ENCODE peak calls at places on chromosome 19, in eight cellular contexts. T is uterus, Y is fibroblast of mammary gland, N is AG04450, H is retinal pigment epithelial cell, F is hepatocyte, B is astrocyte of the cerebellum, Z is tibial nerve. E is an unnamed sample.

GRCh38 chr19:52638601-52639000 is 446 bp upstream of the ZNF83 start:
- DNase-seq in T (peak), Y (peak), N (peak), H (no peak), F (peak), B (no peak), Z (no peak), E (no peak)

GRCh38 chr19:2219726-2220125 is 16.4 kb downstream of the PLEKHJ1 start:
- DNase-seq in T (no peak), Y (no peak), N (no peak), H (no peak), F (no peak), B (no peak), Z (no peak), E (no peak)

GRCh38 chr19:2290441-2291184 is 8.6 kb upstream of the PEAK3 start:
- DNase-seq in T (no peak), Y (no peak), N (no peak), H (no peak), F (no peak), B (no peak), Z (no peak), E (no peak)

GRCh38 chr19:10224337-10224736 is 6.8 kb downstream of the S1PR2 start:
- DNase-seq in T (no peak), Y (no peak), N (no peak), H (no peak), F (no peak), B (no peak), Z (no peak), E (no peak)

GRCh38 chr19:37699057-37699456 is 20.5 kb downstream of the ZNF607 start:
- DNase-seq in T (no peak), Y (no peak), N (no peak), H (no peak), F (no peak), B (no peak), Z (no peak), E (peak)

GRCh38 chr19:33427801-33428626 is 54.5 kb downstream of the CEBPG start:
- DNase-seq in T (no peak), Y (no peak), N (no peak), H (no peak), F (no peak), B (no peak), Z (no peak), E (no peak)

GRCh38 chr19:45253396-45254027 is 2.4 kb downstream of the MARK4 start:
- DNase-seq in T (no peak), Y (peak), N (no peak), H (no peak), F (no peak), B (no peak), Z (no peak), E (peak)

GRCh38 chr19:7482584-7483439 is 6.0 kb downstream of the PEX11G start:
- DNase-seq in T (no peak), Y (no peak), N (no peak), H (no peak), F (peak), B (no peak), Z (peak), E (peak)

GRCh38 chr19:39167461-39168257 is 29.1 kb upstream of the NCCRP1 start:
- DNase-seq in T (no peak), Y (no peak), N (no peak), H (no peak), F (peak), B (no peak), Z (no peak), E (no peak)

GRCh38 chr19:6018786-6019185 is 40.8 kb upstream of the RANBP3 start:
- DNase-seq in T (no peak), Y (no peak), N (no peak), H (no peak), F (no peak), B (no peak), Z (no peak), E (no peak)

GRCh38 chr19:28196961-28197360 is 1016.0 kb downstream of the UQCRFS1 start:
- DNase-seq in T (no peak), Y (no peak), N (no peak), H (no peak), F (no peak), B (no peak), Z (no peak), E (no peak)

GRCh38 chr19:58372311-58373133 is 8.3 kb downstream of the ZNF837 start:
- DNase-seq in T (no peak), Y (no peak), N (no peak), H (no peak), F (no peak), B (no peak), Z (no peak), E (no peak)

GRCh38 chr19:45340232-45340898 is at the start of gene KLC3:
- DNase-seq in T (no peak), Y (no peak), N (no peak), H (no peak), F (peak), B (no peak), Z (no peak), E (no peak)

GRCh38 chr19:6551607-6552450 is 21.0 kb downstream of the TNFSF9 start:
- DNase-seq in T (no peak), Y (peak), N (no peak), H (no peak), F (peak), B (no peak), Z (no peak), E (peak)

GRCh38 chr19:16148443-16149045 is 5.1 kb downstream of the HSH2D start:
- DNase-seq in T (no peak), Y (no peak), N (no peak), H (no peak), F (no peak), B (no peak), Z (no peak), E (no peak)

GRCh38 chr19:38359242-38360021 is 14.9 kb upstream of the PSMD8 start:
- DNase-seq in T (no peak), Y (no peak), N (no peak), H (no peak), F (no peak), B (no peak), Z (no peak), E (no peak)

GRCh38 chr19:8682472-8682871 is 16.1 kb downstream of the ACTL9 start:
- DNase-seq in T (no peak), Y (no peak), N (no peak), H (no peak), F (no peak), B (no peak), Z (no peak), E (no peak)

GRCh38 chr19:51136891-51137551 is 5.1 kb upstream of the SIGLEC7 start:
- DNase-seq in T (no peak), Y (no peak), N (no peak), H (no peak), F (no peak), B (no peak), Z (no peak), E (no peak)

GRCh38 chr19:51140441-51140840 is 1.7 kb upstream of the SIGLEC7 start:
- DNase-seq in T (no peak), Y (no peak), N (no peak), H (no peak), F (no peak), B (no peak), Z (no peak), E (no peak)

GRCh38 chr19:51139299-51140018 is 2.6 kb upstream of the SIGLEC7 start:
- DNase-seq in T (no peak), Y (no peak), N (no peak), H (no peak), F (no peak), B (no peak), Z (no peak), E (no peak)

GRCh38 chr19:51137812-51138425 is 4.2 kb upstream of the SIGLEC7 start:
- DNase-seq in T (no peak), Y (no peak), N (no peak), H (no peak), F (no peak), B (no peak), Z (no peak), E (no peak)

DNA sequence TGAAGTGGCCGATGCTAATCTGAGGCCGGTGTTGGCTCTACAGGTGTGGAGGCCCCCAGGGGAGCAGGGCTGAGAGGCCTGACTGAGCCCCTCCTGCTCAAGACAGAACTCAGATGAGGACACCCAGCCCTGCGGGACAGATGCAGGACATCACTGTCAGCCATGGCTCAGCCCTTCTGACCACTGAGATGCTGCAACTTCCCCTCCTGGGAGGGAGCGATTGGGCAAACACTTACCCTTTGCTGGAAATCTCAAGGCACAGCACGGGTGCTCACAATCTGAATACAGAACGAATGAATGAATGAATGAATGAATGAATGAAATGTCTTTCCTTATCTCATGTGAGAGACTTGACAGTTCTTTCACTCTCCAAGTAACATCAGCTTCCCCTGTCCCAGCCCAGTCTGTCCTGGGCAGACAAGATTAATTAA is 3.5 kb upstream of the SIGLEC7 start:
- DNase-seq in T (no peak), Y (no peak), N (no peak), H (no peak), F (no peak), B (no peak), Z (no peak), E (peak)
- H3K4me3 ChIP-seq in T (no peak), Y (no peak), N (no peak), H (no peak), F (no peak), B (no peak), Z (no peak), E (no peak)

GRCh38 chr19:48968179-48968661 is 3.1 kb downstream of the FTL start:
- DNase-seq in T (no peak), Y (peak), N (no peak), H (no peak), F (no peak), B (no peak), Z (no peak), E (no peak)

GRCh38 chr19:48969276-48970138 is 4.4 kb downstream of the FTL start:
- DNase-seq in T (no peak), Y (peak), N (no peak), H (no peak), F (no peak), B (no peak), Z (no peak), E (no peak)

GRCh38 chr19:48970139-48970766 is 5.1 kb downstream of the FTL start:
- DNase-seq in T (no peak), Y (no peak), N (no peak), H (no peak), F (no peak), B (no peak), Z (no peak), E (no peak)

GRCh38 chr19:48968813-48969218 is 3.7 kb downstream of the FTL start:
- DNase-seq in T (no peak), Y (no peak), N (no peak), H (no peak), F (no peak), B (no peak), Z (no peak), E (peak)

DNA sequence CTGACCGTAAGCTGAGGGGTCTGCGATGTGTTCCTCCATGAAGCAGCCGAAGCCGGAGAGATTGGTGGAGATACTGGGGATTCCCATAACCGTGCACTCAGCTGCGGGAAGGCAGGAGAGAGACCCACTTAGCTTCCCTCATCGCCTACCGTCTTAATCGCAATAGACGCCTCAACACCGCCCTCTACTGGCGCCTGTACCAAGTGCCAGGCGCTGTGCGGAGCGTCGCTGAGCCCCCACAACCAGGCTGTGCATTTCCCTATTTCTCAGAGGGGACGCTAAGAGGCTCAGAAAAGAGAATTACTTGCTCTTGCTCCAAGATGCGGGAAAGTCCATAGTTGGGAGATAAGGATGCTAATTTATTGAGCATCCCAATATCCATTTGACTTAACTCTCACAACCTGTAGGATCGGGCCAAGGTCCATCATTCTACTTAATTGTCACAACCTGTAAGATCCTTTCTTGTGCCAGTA is 5.8 kb downstream of the FTL start:
- DNase-seq in T (peak), Y (peak), N (no peak), H (no peak), F (peak), B (peak), Z (peak), E (peak)
- TF ChIP-seq CTCF in T (peak), Y (peak), N (peak), H (peak), F (peak), B (peak), Z (peak), E (peak)

GRCh38 chr19:56111601-56112312 is 9.3 kb downstream of the ZNF787 start:
- DNase-seq in T (no peak), Y (no peak), N (no peak), H (peak), F (no peak), B (no peak), Z (no peak), E (no peak)
- H3K4me3 ChIP-seq in T (no peak), Y (no peak), N (no peak), H (no peak), F (no peak), B (no peak), Z (no peak), E (no peak)

GRCh38 chr19:3360494-3361383 is 5.6 kb upstream of the NFIC start:
- DNase-seq in T (peak), Y (peak), N (no peak), H (no peak), F (no peak), B (no peak), Z (peak), E (peak)
- TF ChIP-seq CTCF in T (peak), Y (no peak), N (no peak), H (no peak), F (peak), B (no peak), Z (no peak), E (no peak)

GRCh38 chr19:703329-703650 is 5.4 kb upstream of the PALM start:
- DNase-seq in T (no peak), Y (no peak), N (no peak), H (no peak), F (no peak), B (no peak), Z (no peak), E (no peak)
- H3K4me3 ChIP-seq in T (no peak), Y (no peak), N (no peak), H (no peak), F (no peak), B (no peak), Z (no peak), E (no peak)

GRCh38 chr19:13033244-13033643 is 38.0 kb downstream of the NFIX start:
- DNase-seq in T (no peak), Y (no peak), N (no peak), H (no peak), F (no peak), B (no peak), Z (no peak), E (no peak)
- TF ChIP-seq CTCF in T (no peak), Y (peak), N (peak), H (peak), F (peak), B (no peak), Z (no peak), E (no peak)

GRCh38 chr19:4578552-4579248 is 19.2 kb upstream of the SEMA6B start:
- DNase-seq in T (no peak), Y (no peak), N (no peak), H (no peak), F (peak), B (no peak), Z (no peak), E (no peak)

GRCh38 chr19:4579389-4579788 is 19.9 kb upstream of the SEMA6B start:
- DNase-seq in T (no peak), Y (no peak), N (no peak), H (no peak), F (no peak), B (no peak), Z (no peak), E (no peak)

GRCh38 chr19:4581381-4582111 is 22.1 kb upstream of the SEMA6B start:
- DNase-seq in T (no peak), Y (no peak), N (no peak), H (no peak), F (no peak), B (no peak), Z (no peak), E (peak)

GRCh38 chr19:4580961-4581380 is 21.5 kb upstream of the SEMA6B start:
- DNase-seq in T (no peak), Y (no peak), N (no peak), H (no peak), F (no peak), B (no peak), Z (no peak), E (no peak)

GRCh38 chr19:4580021-4580901 is 20.8 kb upstream of the SEMA6B start:
- DNase-seq in T (no peak), Y (no peak), N (no peak), H (no peak), F (peak), B (no peak), Z (no peak), E (no peak)
- H3K4me3 ChIP-seq in T (peak), Y (no peak), N (no peak), H (peak), F (no peak), B (peak), Z (no peak), E (peak)

DNA sequence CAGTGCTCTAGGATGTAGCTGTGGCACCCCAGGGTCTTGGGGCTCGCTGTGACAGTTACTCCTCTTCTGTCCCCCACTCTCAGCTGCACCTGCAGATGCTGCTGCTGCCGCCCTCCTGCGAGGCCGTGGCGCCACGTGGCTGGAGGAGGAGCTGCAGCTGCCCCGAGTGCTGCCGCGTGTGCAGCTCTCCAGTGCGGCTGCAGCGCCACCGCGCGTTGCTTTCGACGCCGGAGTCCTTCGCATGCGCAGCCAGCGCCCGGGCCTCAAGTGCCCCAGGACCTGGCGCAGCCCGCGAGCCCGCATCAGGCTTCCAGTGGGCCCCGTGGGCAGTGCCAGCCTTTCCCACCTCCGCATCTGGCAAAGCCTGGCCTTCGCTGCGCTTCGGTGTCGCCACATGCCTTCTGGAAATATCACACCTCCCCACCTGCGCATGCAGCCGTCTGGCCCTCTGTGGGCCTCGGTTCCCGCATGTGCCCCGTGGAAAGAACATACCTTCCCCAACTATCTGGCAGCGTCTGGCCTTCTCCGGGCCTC is 692 bp upstream of the ZNF580 start:
- DNase-seq in T (no peak), Y (peak), N (no peak), H (peak), F (no peak), B (no peak), Z (no peak), E (peak)
- TF ChIP-seq CTCF in T (peak), Y (peak), N (peak), H (peak), F (peak), B (peak), Z (peak), E (peak)

DNA sequence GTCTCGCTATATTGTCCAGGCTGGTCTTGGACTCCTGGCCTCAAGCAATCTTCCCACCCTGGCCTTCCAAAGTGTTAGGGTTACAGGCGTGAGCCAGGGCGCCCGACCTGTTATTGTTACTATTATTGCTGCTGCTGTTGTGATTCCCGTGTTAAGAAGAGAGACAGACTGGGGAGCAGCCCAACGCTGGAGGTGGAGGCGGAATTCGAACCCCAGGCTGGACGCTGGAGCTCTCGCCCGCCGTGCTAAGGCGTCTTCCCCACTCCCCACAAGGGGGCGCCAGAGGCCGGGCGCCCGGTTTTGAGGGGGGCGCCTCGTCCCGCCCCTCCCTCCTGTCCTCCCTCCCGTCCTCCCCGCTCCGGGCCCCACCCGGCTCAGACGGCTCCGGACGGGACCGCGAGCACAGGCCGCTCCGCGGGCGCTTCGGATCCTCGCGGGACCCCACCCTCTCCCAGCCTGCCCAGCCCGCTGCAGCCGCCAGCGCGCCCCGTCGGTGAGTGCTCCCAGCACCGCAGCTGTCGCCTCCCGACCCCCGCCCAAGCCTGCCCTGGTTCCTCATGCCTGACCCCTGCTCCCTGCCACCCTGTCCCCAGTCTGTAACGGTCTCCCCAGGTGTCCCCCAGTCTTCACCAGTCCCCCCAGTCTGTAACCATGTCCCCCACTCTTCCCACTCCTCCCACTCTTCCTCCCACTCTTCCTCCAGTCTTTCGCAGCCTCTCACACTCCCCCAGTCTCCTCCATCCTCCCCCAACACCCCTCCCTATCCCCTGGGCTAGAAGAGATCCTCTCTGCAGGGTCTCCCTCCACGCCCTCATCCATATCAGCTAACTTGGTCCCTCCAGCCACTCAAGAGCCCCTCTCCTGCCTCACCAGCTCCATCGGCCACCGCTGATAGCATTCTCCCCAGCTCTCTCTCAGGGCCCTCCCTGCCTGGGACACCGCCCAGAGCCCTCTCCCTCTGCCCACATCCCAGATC is at the start of gene EHD2:
- DNase-seq in T (peak), Y (peak), N (peak), H (no peak), F (peak), B (no peak), Z (peak), E (peak)
- H3K4me3 ChIP-seq in T (peak), Y (peak), N (peak), H (peak), F (peak), B (peak), Z (peak), E (peak)